ENCODE peak calls at places on chromosome 16, in four cellular contexts. G, J, X and B are unnamed samples.

GRCh38 chr16:79801550-79802090 is 201.1 kb upstream of the MAF start:
- DNase-seq in X (no peak), J (no peak), G (no peak), B (no peak)

GRCh38 chr16:57628008-57628781 is at the start of gene ADGRG1:
- DNase-seq in J (peak; percentile 77), X (peak; percentile 75), G (peak; percentile 86), B (no peak)

GRCh38 chr16:19872179-19872863 is 12.3 kb downstream of the GPRC5B start:
- DNase-seq in X (no peak), J (no peak), G (no peak), B (no peak)

GRCh38 chr16:11491524-11491923 is 95.2 kb downstream of the LITAF start:
- DNase-seq in X (no peak), J (no peak), G (no peak), B (no peak)

GRCh38 chr16:11511801-11512200 is 74.9 kb downstream of the LITAF start:
- DNase-seq in G (no peak), J (no peak), X (no peak), B (no peak)

GRCh38 chr16:11084484-11085024 is 140.2 kb downstream of the CLEC16A start:
- DNase-seq in X (no peak), J (no peak), G (no peak), B (no peak)

GRCh38 chr16:49516382-49517036 is 142.9 kb downstream of the C16orf78 start:
- DNase-seq in X (no peak), G (no peak), J (no peak), B (no peak)

GRCh38 chr16:27049117-27049516 is 17.6 kb upstream of the C16orf82 start:
- DNase-seq in X (no peak), G (no peak), J (no peak), B (no peak)

GRCh38 chr16:30005341-30006094 is 5.3 kb downstream of the DOC2A start:
- DNase-seq in J (peak; percentile 79), G (no peak), X (peak; percentile 70), B (peak; percentile 45)

GRCh38 chr16:84724619-84725307 is 25.0 kb downstream of the USP10 start:
- DNase-seq in G (no peak), X (no peak), J (no peak), B (no peak)

GRCh38 chr16:81885976-81886586 is 107.0 kb downstream of the PLCG2 start:
- DNase-seq in X (peak; percentile 60), J (peak; percentile 87), G (no peak), B (peak; percentile 11)

GRCh38 chr16:62883526-62883925 is 847.3 kb upstream of the CDH8 start:
- DNase-seq in X (no peak), J (no peak), G (no peak), B (no peak)

GRCh38 chr16:23765933-23766332 is 11.1 kb downstream of the CHP2 start:
- DNase-seq in G (no peak), X (no peak), J (no peak), B (no peak)

GRCh38 chr16:27505297-27506236 is 44.1 kb downstream of the GTF3C1 start:
- DNase-seq in G (no peak), J (no peak), X (no peak), B (no peak)

GRCh38 chr16:27449434-27450188 is 47.6 kb downstream of the IL21R start:
- DNase-seq in J (no peak), G (no peak), X (no peak), B (no peak)

GRCh38 chr16:14409563-14409962 is 220.5 kb downstream of the PARN start:
- DNase-seq in G (peak; percentile 79), X (no peak), J (no peak), B (no peak)

GRCh38 chr16:50151322-50151721 is 1.8 kb upstream of the TENT4B start:
- DNase-seq in G (no peak), X (no peak), J (no peak), B (no peak)

GRCh38 chr16:27778926-27779570 is 229.1 kb downstream of the KATNIP start:
- DNase-seq in G (no peak), X (no peak), J (no peak), B (no peak)

GRCh38 chr16:58421529-58421928 is 29.3 kb downstream of the GINS3 start:
- DNase-seq in X (no peak), G (peak; percentile 84), J (no peak), B (no peak)

GRCh38 chr16:70474320-70475053 is 20.1 kb downstream of the FCSK start:
- DNase-seq in J (no peak), X (no peak), G (no peak), B (no peak)

GRCh38 chr16:70472786-70473433 is 18.5 kb downstream of the FCSK start:
- DNase-seq in X (no peak), J (peak; percentile 40), G (no peak), B (no peak)

GRCh38 chr16:70470927-70471341 is 16.5 kb downstream of the FCSK start:
- DNase-seq in J (peak; percentile 71), X (peak; percentile 81), G (no peak), B (no peak)

GRCh38 chr16:70475054-70475871 is 20.9 kb downstream of the FCSK start:
- DNase-seq in G (no peak), J (no peak), X (no peak), B (no peak)

DNA sequence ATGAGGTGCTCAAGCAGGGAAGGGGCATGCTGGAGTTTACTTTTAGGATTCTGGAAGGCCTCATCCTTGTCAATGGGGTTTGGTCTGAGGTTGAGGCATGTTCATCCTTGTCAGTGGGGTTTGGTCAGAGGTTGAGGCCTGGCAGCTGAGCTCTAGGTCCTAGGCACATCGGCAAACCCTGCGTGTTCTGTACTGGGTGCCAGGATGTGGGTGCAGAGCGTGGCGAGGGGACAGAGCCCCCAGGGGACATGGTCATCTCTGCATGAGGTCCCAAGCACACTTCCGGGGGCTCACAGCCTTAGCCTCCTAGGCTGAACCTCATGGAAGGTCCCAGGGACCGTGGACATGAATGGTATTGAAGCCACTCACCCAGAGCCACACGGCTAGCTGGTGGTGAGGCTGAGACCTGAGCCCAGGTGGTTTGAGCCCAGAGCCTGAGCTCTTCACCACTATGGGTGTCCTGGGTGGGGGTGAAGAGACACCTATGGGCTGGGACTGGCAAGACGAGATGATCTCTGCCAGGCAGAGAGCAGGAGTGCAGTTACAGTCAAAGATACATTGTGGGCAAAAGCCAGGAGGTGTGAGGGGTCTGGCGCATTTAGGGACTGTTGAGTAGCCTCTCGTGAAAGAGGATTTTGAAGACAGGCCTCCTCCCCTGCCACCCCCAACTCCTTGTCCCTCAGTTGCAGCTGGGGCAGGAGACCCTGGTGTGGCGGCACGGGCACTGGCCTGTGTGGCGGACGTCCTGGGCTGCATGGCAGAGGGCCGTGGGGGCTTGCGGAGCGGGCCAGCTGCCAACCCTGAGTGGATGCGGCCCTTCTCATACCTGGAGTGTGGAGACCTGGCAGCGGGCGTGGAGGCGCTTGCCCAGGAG is 19.3 kb downstream of the FCSK start:
- DNase-seq in X (no peak), J (no peak), G (no peak), B (no peak)
- TF ChIP-seq EZH2 in X (no peak), J (no peak), G (no peak), B (no peak)

DNA sequence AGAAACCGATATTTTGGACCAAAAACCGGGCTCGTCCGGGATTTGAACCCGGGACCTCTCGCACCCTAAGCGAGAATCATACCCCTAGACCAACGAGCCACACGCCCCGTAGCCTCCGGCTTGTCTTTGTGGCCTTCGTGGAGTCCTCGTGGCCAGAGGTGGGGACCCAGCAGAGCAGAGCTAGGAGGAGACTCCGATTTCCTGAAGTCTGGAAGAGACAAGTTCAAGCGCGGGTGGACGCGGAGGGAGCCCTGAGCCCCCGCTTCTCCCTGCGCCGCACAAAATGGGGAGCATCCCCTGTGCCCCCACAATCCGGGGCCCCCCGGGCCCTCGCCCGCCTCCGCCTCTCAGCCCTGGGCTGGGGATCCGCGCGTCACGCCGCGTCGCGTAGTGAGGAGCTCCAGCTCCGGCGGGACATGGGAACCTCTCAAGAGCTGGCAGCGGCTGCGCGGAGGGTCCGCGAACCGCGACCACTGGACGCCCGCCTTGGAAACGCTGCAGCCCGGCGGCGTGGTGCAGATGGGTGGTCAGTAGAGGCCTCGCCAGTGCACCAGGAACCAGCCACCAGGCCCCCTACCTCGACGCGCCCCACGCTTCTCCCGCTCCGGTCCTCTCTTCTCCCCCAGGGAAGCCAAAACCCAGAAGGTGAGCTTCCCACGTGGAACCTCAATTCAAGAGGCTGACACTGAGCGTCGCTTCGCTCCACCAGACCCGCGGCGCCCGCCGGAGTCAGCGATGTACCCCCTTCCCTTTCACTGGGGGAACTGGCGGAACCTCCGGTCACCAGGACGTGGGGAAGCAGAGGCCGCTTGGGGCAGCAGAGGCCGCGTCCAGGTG is 5.2 kb upstream of the OR1F1 start:
- DNase-seq in G (no peak), J (peak; percentile 77), X (peak; percentile 73), B (no peak)
- TF ChIP-seq EZH2 in G (no peak), J (peak; percentile 29), X (no peak), B (no peak)

GRCh38 chr16:31528726-31529397 is 1.2 kb downstream of the AHSP start:
- DNase-seq in J (peak; percentile 70), G (no peak), X (no peak), B (no peak)

GRCh38 chr16:31530405-31530804 is 2.7 kb downstream of the AHSP start:
- DNase-seq in J (no peak), X (no peak), G (no peak), B (no peak)

GRCh38 chr16:31527617-31528287 is at the start of gene AHSP:
- DNase-seq in X (no peak), J (peak; percentile 52), G (no peak), B (no peak)

GRCh38 chr16:31531096-31531495 is 3.4 kb downstream of the AHSP start:
- DNase-seq in J (no peak), X (no peak), G (no peak), B (no peak)

DNA sequence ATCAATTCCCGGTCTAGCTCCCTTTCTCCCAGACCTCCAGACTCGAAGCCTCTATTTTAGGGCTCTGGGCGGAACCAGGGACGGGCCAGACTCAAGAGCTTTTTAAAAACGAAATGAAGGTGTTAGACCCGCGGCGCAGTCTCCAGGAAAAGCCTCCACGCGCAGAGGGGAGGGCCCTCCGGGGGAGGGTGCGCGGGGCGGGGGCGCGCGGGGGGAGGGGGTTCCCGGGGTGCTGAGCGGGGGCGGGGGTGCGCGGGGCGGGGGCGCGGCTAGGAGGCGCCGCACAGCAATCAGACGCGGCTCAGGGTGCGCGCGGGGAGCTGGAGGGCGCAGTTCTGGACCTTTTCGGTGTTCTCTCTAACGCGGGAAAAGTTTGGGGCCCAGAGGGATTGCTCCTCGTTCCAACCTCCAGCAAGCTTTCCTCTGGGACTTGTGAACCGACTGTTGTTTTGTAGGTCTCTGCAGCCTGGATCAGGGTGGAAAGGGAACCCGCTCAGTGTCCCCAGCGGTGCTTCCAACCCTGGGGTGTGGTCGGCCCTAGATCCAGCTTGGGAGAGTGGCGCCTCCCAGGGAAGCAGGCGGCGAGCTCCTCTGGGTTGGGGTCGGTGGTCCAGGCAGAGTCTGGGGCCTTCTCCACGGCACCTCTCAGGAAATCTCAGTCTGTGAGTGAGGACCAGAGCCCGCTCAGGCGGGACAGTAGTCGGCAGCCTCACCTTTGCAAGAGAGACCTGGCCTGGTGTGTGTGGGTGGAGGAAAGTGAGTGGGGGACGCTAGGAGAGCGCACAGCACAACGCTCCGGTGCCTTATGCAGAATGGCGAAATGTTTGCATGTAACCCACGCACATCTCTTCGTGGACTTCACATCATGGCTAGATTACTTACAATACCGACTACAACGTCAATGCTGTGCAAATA is 2.0 kb downstream of the AHSP start:
- DNase-seq in G (no peak), X (peak; percentile 49), J (peak; percentile 60), B (no peak)
- TF ChIP-seq EZH2 in G (no peak), X (peak; percentile 64), J (peak; percentile 63), B (no peak)

GRCh38 chr16:54927125-54928015 is 3.3 kb upstream of the IRX5 start:
- DNase-seq in G (peak; percentile 57), J (no peak), X (no peak), B (peak; percentile 21)

GRCh38 chr16:54928421-54929089 is 2.1 kb upstream of the IRX5 start:
- DNase-seq in X (peak; percentile 55), J (peak; percentile 15), G (peak; percentile 50), B (peak; percentile 82)

GRCh38 chr16:54929090-54930033 is 1.3 kb upstream of the IRX5 start:
- DNase-seq in X (peak; percentile 100), G (peak; percentile 95), J (peak; percentile 99), B (peak; percentile 99)

GRCh38 chr16:54926166-54926838 is 4.4 kb upstream of the IRX5 start:
- DNase-seq in X (no peak), G (no peak), J (no peak), B (peak; percentile 18)

GRCh38 chr16:54928016-54928356 is 2.7 kb upstream of the IRX5 start:
- DNase-seq in G (peak; percentile 38), J (peak; percentile 30), X (peak; percentile 51), B (peak; percentile 45)
- TF ChIP-seq EZH2 in G (no peak), J (peak; percentile 54), X (no peak), B (no peak)